ENCODE peak calls at places on chromosomes 2 and 18, in five cellular contexts. N, B, V, W and F are unnamed samples.

GRCh38 chr2:10520154-10520553 is 72.0 kb upstream of the ODC1 start:
- ATAC-seq in N (no peak), B (no peak), V (no peak), W (no peak), F (no peak)

GRCh38 chr18:23640023-23640422 is 22.7 kb downstream of the ANKRD29 start:
- ATAC-seq in N (no peak), B (peak; percentile 61), V (no peak), W (no peak), F (no peak)

GRCh38 chr2:120669121-120669952 is 66.3 kb upstream of the GLI2 start:
- ATAC-seq in N (no peak), B (peak; percentile 32), V (no peak), W (no peak), F (no peak)

GRCh38 chr2:204108301-204108700 is 171.7 kb downstream of the ICOS start:
- ATAC-seq in N (peak; percentile 61), B (peak; percentile 47), V (peak; percentile 83), W (peak; percentile 63), F (peak; percentile 31)

GRCh38 chr2:85850451-85850850 is 38.3 kb downstream of the ST3GAL5 start:
- ATAC-seq in N (no peak), B (no peak), V (no peak), W (no peak), F (no peak)

GRCh38 chr2:11092693-11093335 is 62.5 kb upstream of the SLC66A3 start:
- ATAC-seq in N (peak; percentile 57), B (no peak), V (no peak), W (no peak), F (peak; percentile 24)

GRCh38 chr2:37779123-37779522 is 107.7 kb upstream of the CDC42EP3 start:
- ATAC-seq in N (no peak), B (no peak), V (no peak), W (no peak), F (no peak)

GRCh38 chr18:31998880-31999279 is 19.7 kb upstream of the RNF125 start:
- ATAC-seq in N (no peak), B (no peak), V (no peak), W (no peak), F (no peak)

GRCh38 chr2:99404800-99405669 is 67.8 kb downstream of the EIF5B start:
- ATAC-seq in N (no peak), B (no peak), V (no peak), W (no peak), F (no peak)

GRCh38 chr2:162012565-162012869 is 61.5 kb downstream of the DPP4 start:
- ATAC-seq in N (peak; percentile 48), B (peak; percentile 25), V (peak; percentile 14), W (no peak), F (peak; percentile 42)

GRCh38 chr2:241063093-241063551 is 39.0 kb downstream of the MTERF4 start:
- ATAC-seq in N (no peak), B (peak; percentile 49), V (no peak), W (no peak), F (no peak)

GRCh38 chr2:44778221-44778654 is 163.3 kb upstream of the SIX3 start:
- ATAC-seq in N (no peak), B (no peak), V (no peak), W (no peak), F (no peak)

GRCh38 chr2:10062931-10063365 is 17.3 kb downstream of the CYS1 start:
- ATAC-seq in N (no peak), B (no peak), V (no peak), W (no peak), F (no peak)

GRCh38 chr2:166360426-166360825 is 15.3 kb downstream of the SCN9A start:
- ATAC-seq in N (no peak), B (no peak), V (no peak), W (no peak), F (no peak)

GRCh38 chr2:223221120-223221859 is 169.3 kb downstream of the KCNE4 start:
- ATAC-seq in N (no peak), B (no peak), V (no peak), W (no peak), F (no peak)

GRCh38 chr2:199818001-199818400 is 33.0 kb downstream of the FTCDNL1 start:
- ATAC-seq in N (no peak), B (peak; percentile 92), V (no peak), W (no peak), F (no peak)

GRCh38 chr2:181678033-181678586 is 2.2 kb downstream of the NEUROD1 start:
- ATAC-seq in N (peak; percentile 75), B (peak; percentile 50), V (peak; percentile 85), W (peak; percentile 81), F (peak; percentile 52)

GRCh38 chr2:191222507-191222906 is 22.7 kb upstream of the MYO1B start:
- ATAC-seq in N (no peak), B (no peak), V (no peak), W (no peak), F (no peak)

GRCh38 chr2:143730155-143730949 is 601.1 kb downstream of the ARHGAP15 start:
- ATAC-seq in N (peak; percentile 93), B (no peak), V (no peak), W (peak; percentile 75), F (peak; percentile 90)

GRCh38 chr2:210169871-210170441 is 1.3 kb downstream of the KANSL1L start:
- ATAC-seq in N (peak; percentile 29), B (no peak), V (no peak), W (no peak), F (peak; percentile 30)

GRCh38 chr2:205034034-205034433 is 488.8 kb downstream of the PARD3B start:
- ATAC-seq in N (no peak), B (no peak), V (peak; percentile 35), W (no peak), F (no peak)